ENCODE peak calls at places on chromosomes 4 and X, in nine cellular contexts. E is transverse colon, K is skeletal muscle cell, T is endodermal cell, A is mesothelial cell of epicardium, F is left ventricle myocardium inferior, W is NCI-H748 treated with DMSO at 0.1 percent for 48 hours, Y is SW480, R is MCF 10A. Z is an unnamed sample.

GRCh38 chr4:141609243-141609642 is 27.1 kb upstream of the IL15 start:
- DNase-seq in W (no peak), E (no peak), T (no peak), R (peak), K (no peak), A (no peak), F (no peak), Y (no peak), Z (no peak)

GRCh38 chrX:134184936-134185335 is 52.0 kb upstream of the CCDC160 start:
- DNase-seq in F (no peak), R (no peak), A (no peak), Y (no peak), K (no peak), W (no peak), T (no peak), E (no peak), Z (no peak)

GRCh38 chrX:68640661-68641060 is 6.8 kb upstream of the STARD8 start:
- DNase-seq in K (no peak), E (no peak), T (no peak), R (no peak), F (no peak), A (no peak), Y (no peak), W (no peak), Z (no peak)

GRCh38 chr4:88295656-88296055 is 11.3 kb upstream of the PPM1K start:
- DNase-seq in R (no peak), Y (no peak), A (no peak), W (no peak), T (no peak), E (no peak), K (no peak), F (peak), Z (no peak)

GRCh38 chrX:134868766-134869495 is 121.9 kb upstream of the SMIM10 start:
- DNase-seq in Y (peak), E (no peak), F (no peak), W (no peak), K (peak), A (no peak), T (no peak), R (peak), Z (no peak)

GRCh38 chr4:104494161-104494560 is 533 bp downstream of the CXXC4 start:
- DNase-seq in K (no peak), T (no peak), R (no peak), A (no peak), W (peak), Y (peak), E (no peak), F (no peak), Z (no peak)

GRCh38 chrX:3312109-3312508 is 34.3 kb downstream of the MXRA5 start:
- DNase-seq in Y (no peak), E (no peak), K (no peak), R (no peak), F (no peak), T (no peak), W (no peak), A (no peak), Z (no peak)

GRCh38 chr4:156169861-156170260 is 216.2 kb upstream of the CTSO start:
- DNase-seq in F (no peak), R (no peak), E (no peak), Y (no peak), A (no peak), K (no peak), T (peak), W (no peak), Z (no peak)

GRCh38 chrX:130393451-130394074 is 8.1 kb upstream of the GPR119 start:
- DNase-seq in A (no peak), K (no peak), W (peak), R (peak), Y (peak), E (peak), F (no peak), T (peak), Z (no peak)

GRCh38 chr4:83947811-83948210 is 411.9 kb downstream of the GPAT3 start:
- DNase-seq in W (no peak), T (no peak), Y (no peak), A (no peak), F (no peak), E (no peak), R (no peak), K (no peak), Z (no peak)

GRCh38 chr4:152220201-152220666 is 315.7 kb downstream of the FBXW7 start:
- DNase-seq in Y (peak), F (no peak), E (no peak), W (no peak), R (peak), A (no peak), T (no peak), K (no peak), Z (no peak)

GRCh38 chr4:121192500-121192899 is 28.4 kb upstream of the TNIP3 start:
- DNase-seq in R (peak), Y (peak), F (no peak), T (peak), A (no peak), K (no peak), W (no peak), E (no peak), Z (no peak)

GRCh38 chr4:94961420-94961819 is 203.7 kb downstream of the BMPR1B start:
- DNase-seq in K (no peak), T (no peak), Y (no peak), R (no peak), F (no peak), A (no peak), E (no peak), W (no peak), Z (no peak)

GRCh38 chrX:120768681-120769080 is 107.0 kb downstream of the CT47B1 start:
- DNase-seq in W (no peak), T (no peak), R (peak), E (no peak), Y (no peak), F (no peak), A (no peak), K (no peak), Z (no peak)

GRCh38 chr4:10524196-10524833 is 67.1 kb upstream of the ZNF518B start:
- DNase-seq in F (no peak), K (no peak), Y (no peak), A (no peak), E (no peak), T (no peak), W (no peak), R (peak), Z (no peak)

GRCh38 chrX:3576886-3577516 is 136.4 kb downstream of the PRKX start:
- DNase-seq in Y (peak), W (no peak), K (peak), T (no peak), R (no peak), E (no peak), F (no peak), A (no peak), Z (no peak)

GRCh38 chr4:116870667-116871066 is 214.7 kb downstream of the TRAM1L1 start:
- DNase-seq in E (no peak), T (no peak), F (no peak), Y (no peak), K (no peak), W (no peak), R (no peak), A (no peak), Z (no peak)

GRCh38 chrX:108699368-108699767 is 37.0 kb downstream of the IRS4 start:
- DNase-seq in T (no peak), Y (peak), W (peak), A (no peak), F (no peak), R (peak), E (no peak), K (no peak), Z (no peak)

GRCh38 chrX:39773923-39774803 is 323.6 kb downstream of the BCOR start:
- DNase-seq in R (no peak), F (no peak), Y (peak), K (no peak), W (no peak), E (no peak), A (no peak), T (no peak), Z (no peak)

GRCh38 chr4:6109842-6110560 is 90.3 kb downstream of the JAKMIP1 start:
- DNase-seq in T (peak), R (peak), K (no peak), W (no peak), Y (peak), F (no peak), A (no peak), E (peak), Z (no peak)

GRCh38 chr4:1819816-1820215 is 26.7 kb downstream of the FGFR3 start:
- DNase-seq in K (no peak), E (no peak), R (no peak), T (no peak), Y (no peak), A (no peak), W (no peak), F (no peak), Z (no peak)

GRCh38 chrX:3206314-3206713 is 140.1 kb downstream of the MXRA5 start:
- DNase-seq in Y (no peak), R (no peak), F (no peak), A (no peak), K (no peak), E (no peak), T (no peak), W (no peak), Z (no peak)

GRCh38 chr4:146370841-146371240 is 150.9 kb downstream of the SLC10A7 start:
- DNase-seq in E (no peak), Y (no peak), R (no peak), F (no peak), K (no peak), W (no peak), A (no peak), T (no peak), Z (no peak)

GRCh38 chr4:123974419-123975105 is 578.0 kb downstream of the SPRY1 start:
- DNase-seq in E (no peak), F (no peak), R (no peak), W (no peak), A (no peak), T (no peak), Y (no peak), K (no peak), Z (no peak)

GRCh38 chr4:153259679-153260078 is 55.4 kb downstream of the TRIM2 start:
- DNase-seq in F (no peak), K (no peak), W (no peak), Y (no peak), T (no peak), E (no peak), A (no peak), R (no peak), Z (no peak)

GRCh38 chr4:105520819-105521790 is 31.3 kb upstream of the ARHGEF38 start:
- DNase-seq in A (peak), E (peak), F (no peak), R (peak), T (peak), K (peak), Y (peak), W (peak), Z (no peak)

GRCh38 chrX:68488657-68489056 is 10.2 kb upstream of the YIPF6 start:
- DNase-seq in W (no peak), F (no peak), T (no peak), Y (no peak), E (peak), K (no peak), A (no peak), R (no peak), Z (no peak)

GRCh38 chr4:90293320-90293719 is 166.1 kb downstream of the CCSER1 start:
- DNase-seq in Y (peak), F (no peak), A (no peak), W (no peak), T (no peak), K (peak), R (no peak), E (no peak), Z (no peak)

GRCh38 chrX:2299871-2300270 is 200.9 kb downstream of the DHRSX start:
- DNase-seq in R (no peak), A (no peak), W (no peak), Y (no peak), E (no peak), F (no peak), T (no peak), K (no peak), Z (no peak)

GRCh38 chr4:8050555-8051206 is 107.9 kb downstream of the ABLIM2 start:
- DNase-seq in K (peak), F (peak), R (peak), W (peak), Y (peak), A (peak), E (peak), T (peak), Z (no peak)

GRCh38 chr4:121789960-121790829 is 10.9 kb upstream of the EXOSC9 start:
- DNase-seq in R (peak), E (no peak), W (no peak), K (peak), F (no peak), A (no peak), T (no peak), Y (no peak), Z (no peak)

Z was measured in CD14-positive monocyte.